ENCODE peak calls at places on chromosomes 16 and 17, in four cellular contexts. O is K562, D is HepG2, Q is GM12878. S is an unnamed sample.

GRCh38 chr17:64357191-64357981 is 33.3 kb downstream of the PECAM1 start:
- DNase-seq in D (no peak), Q (no peak), O (no peak), S (no peak)

GRCh38 chr17:46975287-46975686 is 3.8 kb downstream of the RPRML start:
- DNase-seq in D (no peak), Q (no peak), O (no peak), S (no peak)

GRCh38 chr16:1048442-1049112 is 24.0 kb upstream of the SSTR5 start:
- DNase-seq in D (peak), O (peak), Q (no peak), S (peak)

GRCh38 chr16:71293921-71294320 is 4.7 kb upstream of the CMTR2 start:
- DNase-seq in Q (no peak), D (no peak), O (no peak), S (no peak)

GRCh38 chr17:29838961-29839360 is 91.1 kb downstream of the SSH2 start:
- DNase-seq in O (no peak), D (no peak), Q (no peak), S (no peak)

GRCh38 chr16:66069576-66069975 is 296.9 kb upstream of the CDH5 start:
- DNase-seq in D (no peak), O (no peak), Q (no peak), S (no peak)

GRCh38 chr17:62660629-62661118 is 33.2 kb downstream of the MRC2 start:
- DNase-seq in D (no peak), O (no peak), Q (no peak), S (no peak)

GRCh38 chr17:4310349-4311060 is 46.7 kb upstream of the ANKFY1 start:
- DNase-seq in O (no peak), Q (no peak), D (peak), S (no peak)

GRCh38 chr17:44767493-44767892 is 8.7 kb downstream of the ADAM11 start:
- DNase-seq in O (no peak), Q (no peak), D (no peak), S (no peak)

GRCh38 chr16:3458278-3458851 is 14.9 kb downstream of the NAA60 start:
- DNase-seq in O (no peak), Q (no peak), D (no peak), S (no peak)

GRCh38 chr16:54000361-54000760 is 286.2 kb downstream of the IRX3 start:
- DNase-seq in D (no peak), O (no peak), Q (no peak), S (no peak)

GRCh38 chr17:29292071-29292991 is 1.6 kb downstream of the NUFIP2 start:
- DNase-seq in Q (no peak), O (peak), D (no peak), S (peak)

GRCh38 chr17:81693491-81694360 is 9.4 kb upstream of the MRPL12 start:
- DNase-seq in D (no peak), Q (no peak), O (peak), S (peak)

GRCh38 chr17:81691608-81692007 is 7.8 kb downstream of the HGS start:
- DNase-seq in D (no peak), Q (no peak), O (no peak), S (no peak)

GRCh38 chr17:81690549-81690948 is 6.7 kb downstream of the HGS start:
- DNase-seq in Q (no peak), O (no peak), D (no peak), S (no peak)

GRCh38 chr17:81690066-81690465 is 6.3 kb downstream of the HGS start:
- DNase-seq in D (no peak), Q (no peak), O (no peak), S (no peak)

GRCh38 chr17:81691196-81691595 is 7.4 kb downstream of the HGS start:
- DNase-seq in D (no peak), Q (no peak), O (no peak), S (no peak)
- TF ChIP-seq FOXM1 in D (no peak), Q (no peak), O (no peak), S (no peak)

GRCh38 chr17:5781236-5781927 is 197.1 kb upstream of the NLRP1 start:
- DNase-seq in O (no peak), D (no peak), Q (no peak), S (no peak)
- TF ChIP-seq SP1 in O (no peak), D (no peak), Q (no peak), S (no peak)

DNA sequence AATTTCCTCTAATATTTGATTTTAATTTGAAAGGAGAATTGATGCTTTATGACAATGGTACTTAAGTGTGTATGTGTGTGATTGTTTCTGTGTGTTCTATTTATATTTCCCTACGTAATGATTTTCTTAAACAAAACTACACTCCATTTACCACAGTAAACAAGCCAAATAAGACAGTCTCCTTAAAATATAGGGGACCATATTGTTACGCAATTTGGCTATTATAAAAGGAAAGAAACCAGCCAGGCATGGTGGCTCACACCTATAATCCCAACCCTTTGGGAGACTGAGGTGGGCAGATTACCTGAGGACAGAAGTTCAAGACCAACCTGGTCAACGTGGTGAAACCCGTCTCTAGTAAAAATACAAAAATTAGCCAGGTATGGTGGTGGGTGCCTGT is 1134.1 kb downstream of the CDH8 start:
- DNase-seq in O (no peak), D (no peak), Q (no peak), S (no peak)
- TF ChIP-seq BHLHE40 in O (no peak), D (no peak), Q (no peak), S (no peak)

GRCh38 chr17:41415833-41416335 is 8.5 kb downstream of the KRT37 start:
- DNase-seq in Q (no peak), O (no peak), D (peak), S (no peak)
- TF ChIP-seq FOXM1 in Q (no peak), O (no peak), D (no peak), S (no peak)

GRCh38 chr16:48539485-48540221 is 70.3 kb downstream of the N4BP1 start:
- DNase-seq in D (no peak), O (no peak), Q (no peak), S (no peak)
- TF ChIP-seq SP1 in D (no peak), O (no peak), Q (no peak), S (no peak)